ENCODE peak calls at places on chromosome 16, in four cellular contexts. K, J, E and S are unnamed samples.

GRCh38 chr16:30186782-30187555 is 3.6 kb downstream of the CORO1A start:
- DNase-seq in K (peak), J (peak), E (no peak), S (peak)

GRCh38 chr16:50718061-50718760 is 23.7 kb upstream of the CYLD start:
- DNase-seq in K (no peak), J (no peak), E (no peak), S (no peak)

GRCh38 chr16:19001788-19002187 is 18.1 kb downstream of the TMC7 start:
- DNase-seq in K (no peak), J (no peak), E (no peak), S (no peak)

GRCh38 chr16:14600164-14600563 is 29.9 kb downstream of the PARN start:
- DNase-seq in K (peak), J (no peak), E (no peak), S (peak)

GRCh38 chr16:361341-361871 is 8.9 kb upstream of the AXIN1 start:
- DNase-seq in K (no peak), J (no peak), E (no peak), S (no peak)

GRCh38 chr16:87190288-87191240 is 126.6 kb downstream of the C16orf95 start:
- DNase-seq in K (no peak), J (no peak), E (no peak), S (no peak)

GRCh38 chr16:56355786-56356275 is 69.5 kb downstream of the AMFR start:
- DNase-seq in K (peak), J (no peak), E (peak), S (no peak)

GRCh38 chr16:68406458-68407041 is 41.8 kb downstream of the SMPD3 start:
- DNase-seq in K (no peak), J (no peak), E (no peak), S (no peak)

GRCh38 chr16:777826-778225 is 10.4 kb downstream of the RPUSD1 start:
- DNase-seq in K (no peak), J (no peak), E (no peak), S (no peak)

GRCh38 chr16:9941245-9941644 is 241.0 kb downstream of the GRIN2A start:
- DNase-seq in K (no peak), J (no peak), E (no peak), S (no peak)

GRCh38 chr16:14286381-14287230 is 215.5 kb downstream of the MRTFB start:
- DNase-seq in K (no peak), J (no peak), E (peak), S (no peak)

GRCh38 chr16:83715217-83715920 is 92.4 kb upstream of the HSBP1 start:
- DNase-seq in K (no peak), J (no peak), E (no peak), S (no peak)
- TF ChIP-seq SPI1 in K (no peak), J (no peak), E (no peak), S (no peak)

DNA sequence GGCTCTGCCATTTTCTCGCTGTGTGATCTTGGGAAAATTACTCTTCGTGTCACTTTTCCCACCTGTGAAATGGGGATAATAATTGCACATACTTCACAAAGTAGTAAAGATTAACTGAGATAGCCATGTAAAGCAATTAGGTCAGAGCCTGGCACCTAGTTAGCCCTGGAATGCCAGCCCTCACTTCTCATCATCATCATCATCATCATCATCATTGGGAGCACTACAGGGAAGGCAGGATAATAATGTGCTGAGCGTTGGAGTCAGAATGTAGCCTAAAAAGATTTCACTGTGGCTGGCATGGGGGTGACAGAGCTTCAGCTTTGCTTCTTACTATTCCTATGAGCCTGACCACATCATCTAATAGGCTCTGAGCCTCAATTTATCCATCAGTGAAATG is 362.6 kb downstream of the TOX3 start:
- DNase-seq in K (no peak), J (no peak), E (no peak), S (no peak)
- TF ChIP-seq SPI1 in K (no peak), J (no peak), E (no peak), S (no peak)

DNA sequence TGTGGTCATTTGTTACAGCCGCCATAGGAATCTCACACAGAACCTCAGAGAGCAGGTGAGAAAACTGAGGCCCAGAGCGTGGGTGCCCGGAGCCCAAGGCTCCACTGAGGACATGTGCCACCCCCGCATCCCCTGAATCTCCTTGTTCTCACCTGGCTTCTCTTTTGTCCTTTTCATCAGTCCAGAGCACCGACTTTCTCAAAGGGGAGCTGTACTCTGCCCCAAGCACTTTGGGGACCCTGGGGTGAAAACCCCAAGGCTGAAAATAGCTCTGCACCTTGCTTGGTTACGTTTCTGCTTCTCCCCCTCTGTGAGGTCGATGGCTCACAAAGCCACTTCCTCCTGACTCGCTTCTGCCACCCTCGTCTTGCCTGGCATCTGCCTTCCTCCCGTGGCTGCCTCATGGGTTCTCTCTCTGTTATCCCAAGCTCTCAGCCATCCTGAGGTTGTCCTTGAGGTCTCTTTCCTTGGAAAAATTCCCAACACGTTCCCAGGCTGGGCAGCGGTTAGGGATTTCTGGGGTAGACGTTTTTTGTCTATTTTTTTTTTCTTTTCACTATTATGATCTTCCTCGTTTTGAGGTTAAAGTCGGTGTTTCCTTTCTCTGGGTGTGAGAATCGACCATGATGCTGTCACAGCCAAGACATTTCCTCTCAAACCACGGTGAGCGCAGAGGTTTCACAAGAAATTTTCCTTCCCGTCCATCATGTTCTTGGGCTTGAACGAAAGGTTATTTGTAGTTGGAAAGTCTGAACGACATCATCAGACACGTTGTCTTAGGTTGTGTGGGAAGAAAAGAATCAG is 37.2 kb downstream of the IRF8 start:
- DNase-seq in K (no peak), J (peak), E (peak), S (no peak)
- TF ChIP-seq SPI1 in K (no peak), J (peak), E (peak), S (peak)

DNA sequence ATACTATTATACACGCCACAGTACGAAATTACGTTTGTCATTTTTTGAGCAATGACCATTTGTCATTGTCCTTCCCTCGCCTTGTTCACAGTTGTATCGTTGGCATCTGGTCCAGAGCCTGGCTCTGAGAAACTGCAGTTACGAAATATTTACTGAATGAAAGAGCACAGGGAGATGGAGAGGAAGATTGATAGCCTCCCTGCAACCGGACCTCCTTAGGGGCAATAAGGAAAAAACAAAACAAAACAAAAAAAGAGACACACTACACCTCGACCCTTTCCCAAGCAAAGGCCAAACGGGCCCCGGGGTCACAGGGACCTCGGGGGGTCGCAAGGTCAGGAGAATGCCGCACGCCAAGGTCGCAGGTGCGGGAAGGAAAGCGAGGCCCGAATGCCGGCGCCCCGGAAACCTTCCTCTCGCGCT is 857 bp downstream of the GOT2 start:
- DNase-seq in K (no peak), J (no peak), E (no peak), S (no peak)
- TF ChIP-seq SPI1 in K (no peak), J (no peak), E (no peak), S (no peak)

GRCh38 chr16:47553853-47554564 is 92.9 kb downstream of the PHKB start:
- DNase-seq in K (no peak), J (no peak), E (no peak), S (no peak)
- TF ChIP-seq SPI1 in K (no peak), J (no peak), E (no peak), S (no peak)

DNA sequence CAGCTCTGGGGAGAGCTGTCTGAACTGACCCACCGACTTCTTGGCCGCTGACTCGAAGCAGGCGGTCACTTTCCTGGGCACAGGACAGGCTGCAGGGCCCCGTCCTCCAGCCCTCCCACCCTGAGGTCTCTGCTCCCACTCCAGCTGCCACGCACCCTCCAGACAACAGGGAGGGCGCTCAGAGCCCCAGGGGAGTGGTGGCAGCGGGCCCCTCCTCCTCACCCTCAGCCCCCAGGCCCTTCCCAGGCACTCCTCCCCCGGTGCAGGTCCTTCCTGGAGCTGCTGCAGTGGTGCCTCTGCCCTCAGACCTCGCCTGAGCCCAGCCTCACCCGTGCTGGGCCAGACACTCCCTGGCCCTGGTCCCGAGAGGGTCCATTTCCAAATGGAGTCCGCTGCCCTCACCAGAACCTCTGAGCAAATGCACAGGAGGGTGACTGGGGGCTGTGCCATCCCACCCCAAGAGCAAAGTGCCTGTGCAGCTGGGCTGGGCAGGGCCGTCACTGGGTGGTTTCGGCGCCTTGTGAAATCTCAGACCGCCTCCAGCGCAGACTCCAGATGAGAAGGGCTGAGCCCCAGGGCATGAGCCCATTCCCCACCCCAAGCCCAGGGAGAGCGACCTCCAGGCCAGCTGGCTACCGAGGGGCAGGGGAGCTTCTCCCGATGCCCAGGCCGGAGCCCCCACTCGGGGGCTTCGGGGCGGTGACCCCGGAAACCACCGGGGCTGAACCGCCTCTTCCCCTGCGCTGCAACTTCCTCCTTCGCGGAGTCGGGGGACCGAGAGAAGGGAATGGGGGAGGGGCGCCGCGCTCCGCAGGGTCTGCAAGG is 717 bp downstream of the CYBA start:
- DNase-seq in K (peak), J (no peak), E (peak), S (peak)
- TF ChIP-seq SPI1 in K (peak), J (peak), E (no peak), S (peak)

GRCh38 chr16:66043326-66043725 is 323.2 kb upstream of the CDH5 start:
- DNase-seq in K (no peak), J (no peak), E (no peak), S (no peak)

GRCh38 chr16:66042341-66042740 is 324.1 kb upstream of the CDH5 start:
- DNase-seq in K (no peak), J (no peak), E (no peak), S (no peak)

GRCh38 chr16:66044089-66044488 is 322.4 kb upstream of the CDH5 start:
- DNase-seq in K (no peak), J (no peak), E (no peak), S (no peak)

GRCh38 chr16:66044616-66045015 is 321.9 kb upstream of the CDH5 start:
- DNase-seq in K (no peak), J (no peak), E (no peak), S (no peak)

GRCh38 chr16:66045626-66046025 is 320.9 kb upstream of the CDH5 start:
- DNase-seq in K (no peak), J (no peak), E (no peak), S (no peak)
- TF ChIP-seq SPI1 in K (no peak), J (no peak), E (no peak), S (no peak)

GRCh38 chr16:2736476-2737237 is 15.8 kb upstream of the SRRM2 start:
- DNase-seq in K (no peak), J (no peak), E (no peak), S (no peak)

GRCh38 chr16:2738615-2739014 is 13.8 kb upstream of the SRRM2 start:
- DNase-seq in K (peak), J (no peak), E (no peak), S (no peak)

GRCh38 chr16:2737895-2738418 is 14.5 kb upstream of the SRRM2 start:
- DNase-seq in K (no peak), J (no peak), E (no peak), S (no peak)

GRCh38 chr16:2734844-2735243 is 14.8 kb upstream of the PRSS27 start:
- DNase-seq in K (no peak), J (no peak), E (no peak), S (no peak)

DNA sequence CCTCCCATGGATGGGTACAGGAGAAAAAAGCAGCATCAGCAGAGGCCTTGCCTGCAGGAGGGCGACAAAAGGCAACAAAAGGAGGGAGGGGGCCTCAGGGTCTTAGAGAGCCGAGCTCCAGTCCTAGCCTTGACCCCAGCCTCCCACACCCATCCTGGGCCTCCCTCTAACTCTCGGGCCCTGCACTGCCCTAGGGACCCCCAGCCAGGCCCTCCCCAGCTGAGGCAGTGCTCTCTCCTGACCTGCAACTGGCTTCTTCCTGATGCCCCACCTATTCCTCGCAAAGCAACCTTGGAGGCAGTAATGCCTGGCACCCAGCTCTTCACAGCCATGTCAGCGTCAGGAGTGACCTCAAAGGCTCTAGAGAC is 15.2 kb upstream of the SRRM2 start:
- DNase-seq in K (no peak), J (no peak), E (no peak), S (no peak)
- TF ChIP-seq SPI1 in K (no peak), J (no peak), E (no peak), S (no peak)

DNA sequence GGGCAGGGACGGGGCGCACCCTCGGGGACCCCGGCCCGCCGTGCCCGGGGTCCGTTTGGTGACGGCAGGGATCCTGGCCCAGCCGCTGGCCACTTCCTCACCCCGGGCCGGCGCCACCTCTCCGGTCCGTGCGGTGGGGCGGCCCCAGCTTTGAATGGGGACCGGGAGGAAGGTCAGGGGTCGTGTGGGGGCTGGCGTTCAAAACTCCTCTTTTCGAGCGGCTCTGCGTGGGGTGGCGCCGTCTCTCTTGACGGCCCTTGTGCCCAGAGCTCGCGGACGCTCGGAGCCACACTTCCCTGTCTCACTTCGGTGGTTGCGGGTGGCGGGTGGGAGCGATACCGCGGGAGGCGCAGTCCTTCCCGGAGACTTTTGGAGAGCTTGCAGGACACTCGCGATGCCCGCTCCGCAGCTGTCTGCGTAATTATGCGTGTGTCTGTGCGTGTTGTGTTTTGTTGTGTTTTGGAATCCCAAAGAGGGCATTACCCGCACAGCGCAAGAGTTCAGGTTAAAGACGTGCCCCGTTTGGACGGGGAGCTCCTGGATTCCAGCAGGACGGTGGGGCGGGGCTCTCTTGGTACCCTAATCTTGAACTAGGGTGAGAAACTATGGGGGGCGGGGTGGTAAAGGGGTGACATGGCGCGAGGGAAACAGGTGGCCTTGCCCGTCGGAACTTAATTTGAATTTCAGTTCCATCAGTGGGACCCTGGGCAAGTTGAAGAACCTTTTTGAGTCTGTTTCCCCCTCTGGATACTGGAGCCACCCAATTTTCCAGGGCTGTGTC is 639 bp downstream of the PLCG2 start:
- DNase-seq in K (no peak), J (no peak), E (no peak), S (no peak)
- TF ChIP-seq SPI1 in K (peak), J (peak), E (no peak), S (no peak)

GRCh38 chr16:77290451-77291110 is 91.4 kb downstream of the SYCE1L start:
- DNase-seq in K (no peak), J (no peak), E (no peak), S (no peak)
- TF ChIP-seq SPI1 in K (no peak), J (no peak), E (no peak), S (no peak)